ENCODE peak calls at places on chromosomes 6 and 20, in seven cellular contexts. One of them, this sample, is unnamed.

GRCh38 chr6:35678021-35678654 is 10.6 kb downstream of the FKBP5 start:
- DNase-seq in K562: no peak
- DNase-seq in SK-N-SH: no peak
- DNase-seq in A549: no peak
- DNase-seq in HCT116: no peak
- DNase-seq in GM23338: no peak
- DNase-seq in GM12878: no peak
- DNase-seq in this sample: no peak

GRCh38 chr20:5364136-5364821 is 47.5 kb upstream of the PROKR2 start:
- DNase-seq in A549: peak
- DNase-seq in HCT116: no peak
- DNase-seq in SK-N-SH: no peak
- DNase-seq in GM12878: no peak
- DNase-seq in K562: no peak
- DNase-seq in GM23338: peak
- DNase-seq in this sample: no peak

GRCh38 chr6:119145111-119145510 is 66.6 kb upstream of the FAM184A start:
- DNase-seq in SK-N-SH: no peak
- DNase-seq in GM12878: no peak
- DNase-seq in HCT116: no peak
- DNase-seq in A549: no peak
- DNase-seq in GM23338: no peak
- DNase-seq in K562: no peak
- DNase-seq in this sample: no peak

GRCh38 chr20:252801-253200 is 4.7 kb upstream of the DEFB132 start:
- DNase-seq in K562: no peak
- DNase-seq in A549: no peak
- DNase-seq in HCT116: no peak
- DNase-seq in SK-N-SH: no peak
- DNase-seq in GM12878: no peak
- DNase-seq in GM23338: no peak
- DNase-seq in this sample: no peak

GRCh38 chr6:43742931-43743632 is 26.9 kb upstream of the VEGFA start:
- DNase-seq in A549: no peak
- DNase-seq in HCT116: no peak
- DNase-seq in SK-N-SH: peak
- DNase-seq in K562: no peak
- DNase-seq in GM23338: no peak
- DNase-seq in GM12878: no peak
- DNase-seq in this sample: no peak

GRCh38 chr6:108872001-108872974 is 24.1 kb downstream of the ARMC2 start:
- DNase-seq in GM12878: no peak
- DNase-seq in SK-N-SH: no peak
- DNase-seq in HCT116: no peak
- DNase-seq in GM23338: peak
- DNase-seq in A549: no peak
- DNase-seq in K562: no peak
- DNase-seq in this sample: no peak

GRCh38 chr6:56902551-56903464 is 52.1 kb upstream of the BEND6 start:
- DNase-seq in GM12878: no peak
- DNase-seq in HCT116: no peak
- DNase-seq in A549: no peak
- DNase-seq in SK-N-SH: peak
- DNase-seq in GM23338: peak
- DNase-seq in K562: peak
- DNase-seq in this sample: no peak

GRCh38 chr20:7015257-7015656 is 247.8 kb downstream of the BMP2 start:
- DNase-seq in GM23338: no peak
- DNase-seq in HCT116: no peak
- DNase-seq in A549: no peak
- DNase-seq in GM12878: no peak
- DNase-seq in SK-N-SH: no peak
- DNase-seq in K562: no peak
- DNase-seq in this sample: no peak

GRCh38 chr6:164751395-164751794 is 558.0 kb downstream of the C6orf118 start:
- DNase-seq in GM12878: no peak
- DNase-seq in SK-N-SH: no peak
- DNase-seq in HCT116: no peak
- DNase-seq in GM23338: no peak
- DNase-seq in A549: no peak
- DNase-seq in K562: no peak
- DNase-seq in this sample: no peak

GRCh38 chr6:24520929-24521546 is 26.3 kb downstream of the ALDH5A1 start:
- DNase-seq in HCT116: peak
- DNase-seq in K562: peak
- DNase-seq in GM23338: peak
- DNase-seq in SK-N-SH: peak
- DNase-seq in GM12878: no peak
- DNase-seq in A549: peak
- DNase-seq in this sample: no peak

GRCh38 chr6:24524329-24524728 is 29.6 kb downstream of the ALDH5A1 start:
- DNase-seq in SK-N-SH: no peak
- DNase-seq in K562: no peak
- DNase-seq in HCT116: no peak
- DNase-seq in GM12878: no peak
- DNase-seq in GM23338: no peak
- DNase-seq in A549: no peak
- DNase-seq in this sample: no peak

GRCh38 chr6:24522821-24523175 is 28.0 kb downstream of the ALDH5A1 start:
- DNase-seq in HCT116: no peak
- DNase-seq in GM12878: no peak
- DNase-seq in GM23338: no peak
- DNase-seq in A549: no peak
- DNase-seq in SK-N-SH: no peak
- DNase-seq in K562: no peak
- DNase-seq in this sample: no peak

GRCh38 chr6:24522090-24522820 is 27.5 kb downstream of the ALDH5A1 start:
- DNase-seq in HCT116: no peak
- DNase-seq in GM12878: peak
- DNase-seq in SK-N-SH: no peak
- DNase-seq in GM23338: peak
- DNase-seq in A549: no peak
- DNase-seq in K562: no peak
- DNase-seq in this sample: no peak

DNA sequence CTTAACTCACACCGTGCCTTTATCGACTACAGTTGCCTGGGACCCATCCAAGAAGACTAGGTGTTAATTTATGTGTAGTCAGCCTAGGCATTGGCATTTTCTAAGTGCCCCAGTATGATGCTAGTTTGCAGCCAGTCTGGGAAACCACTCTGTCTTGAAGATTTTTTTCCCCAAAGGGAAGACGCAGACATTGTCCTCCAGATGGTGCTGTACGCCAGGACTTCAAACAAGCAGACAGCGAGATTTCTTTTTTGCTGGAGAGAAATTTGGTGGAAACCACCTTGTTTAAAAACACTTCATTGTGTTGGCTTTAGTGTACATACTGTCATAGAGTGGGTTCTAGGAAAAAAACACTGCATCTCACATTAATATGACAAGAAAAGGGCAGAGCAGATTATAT is 30.0 kb downstream of the ALDH5A1 start:
- DNase-seq in A549: peak
- DNase-seq in K562: no peak
- DNase-seq in HCT116: peak
- DNase-seq in GM12878: no peak
- DNase-seq in SK-N-SH: peak
- DNase-seq in GM23338: peak
- DNase-seq in this sample: peak
- TF ChIP-seq REST in A549: no peak
- TF ChIP-seq REST in K562: no peak
- TF ChIP-seq REST in HCT116: no peak
- TF ChIP-seq REST in GM12878: no peak
- TF ChIP-seq REST in SK-N-SH: no peak
- TF ChIP-seq REST in GM23338: no peak
- TF ChIP-seq REST in this sample: no peak

GRCh38 chr6:85672050-85672449 is 29.4 kb upstream of the SYNCRIP start:
- DNase-seq in GM12878: no peak
- DNase-seq in HCT116: no peak
- DNase-seq in SK-N-SH: no peak
- DNase-seq in GM23338: peak
- DNase-seq in K562: no peak
- DNase-seq in A549: no peak
- DNase-seq in this sample: peak

GRCh38 chr6:85670573-85670972 is 27.9 kb upstream of the SYNCRIP start:
- DNase-seq in GM12878: no peak
- DNase-seq in A549: no peak
- DNase-seq in HCT116: no peak
- DNase-seq in SK-N-SH: no peak
- DNase-seq in GM23338: peak
- DNase-seq in K562: no peak
- DNase-seq in this sample: peak

GRCh38 chr6:85674604-85675003 is 31.9 kb upstream of the SYNCRIP start:
- DNase-seq in K562: no peak
- DNase-seq in HCT116: no peak
- DNase-seq in GM12878: no peak
- DNase-seq in A549: no peak
- DNase-seq in SK-N-SH: no peak
- DNase-seq in GM23338: peak
- DNase-seq in this sample: no peak

GRCh38 chr6:85673198-85674139 is 30.8 kb upstream of the SYNCRIP start:
- DNase-seq in A549: no peak
- DNase-seq in SK-N-SH: no peak
- DNase-seq in HCT116: no peak
- DNase-seq in GM23338: peak
- DNase-seq in K562: no peak
- DNase-seq in GM12878: no peak
- DNase-seq in this sample: no peak

GRCh38 chr6:85672623-85673022 is 29.9 kb upstream of the SYNCRIP start:
- DNase-seq in SK-N-SH: no peak
- DNase-seq in A549: no peak
- DNase-seq in GM23338: peak
- DNase-seq in GM12878: no peak
- DNase-seq in K562: no peak
- DNase-seq in HCT116: no peak
- DNase-seq in this sample: no peak
- H3K27ac ChIP-seq in SK-N-SH: no peak
- H3K27ac ChIP-seq in A549: no peak
- H3K27ac ChIP-seq in GM23338: peak
- H3K27ac ChIP-seq in GM12878: no peak
- H3K27ac ChIP-seq in K562: no peak
- H3K27ac ChIP-seq in HCT116: no peak
- H3K27ac ChIP-seq in this sample: no peak

DNA sequence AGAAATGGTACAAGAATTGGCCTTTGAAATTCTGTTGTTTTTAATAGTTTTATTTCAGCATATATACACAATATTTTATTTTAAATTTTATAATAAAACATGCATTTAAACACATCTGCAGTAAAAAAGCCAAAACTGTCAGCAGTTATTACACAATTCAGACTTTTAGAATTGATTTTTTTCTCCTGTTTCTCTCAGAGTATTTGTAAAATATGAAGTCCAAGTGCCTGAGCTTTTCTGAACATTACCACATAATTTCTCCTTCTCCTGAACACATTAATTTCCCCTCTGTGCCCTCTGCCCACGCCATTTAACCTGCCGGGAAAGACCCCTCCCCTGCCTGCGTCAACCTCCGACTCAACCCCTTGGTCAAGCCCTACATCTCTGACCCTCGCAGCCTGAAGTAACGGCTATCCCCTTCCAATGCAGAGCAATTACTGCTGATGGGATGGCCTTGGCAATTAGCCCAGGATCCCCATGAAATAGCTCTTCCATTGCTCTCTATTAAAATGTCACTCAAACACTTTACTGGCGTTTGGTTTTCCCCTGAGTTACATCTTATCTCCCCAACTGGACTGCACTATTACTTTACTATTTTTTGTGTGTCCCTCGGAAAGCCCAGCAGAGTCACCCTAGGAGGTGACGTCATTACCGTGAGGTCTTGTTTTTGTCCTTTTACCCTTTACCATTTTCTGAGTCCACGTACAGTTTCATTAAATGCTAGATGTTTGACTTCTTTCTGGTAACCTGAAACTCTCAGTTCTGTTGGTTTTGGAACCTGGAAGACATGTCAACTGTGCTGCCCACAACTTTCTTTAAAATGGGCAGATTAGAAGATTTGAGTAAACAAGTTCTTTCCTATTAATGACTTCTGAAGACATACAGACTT is 146.7 kb upstream of the TAB2 start:
- DNase-seq in GM12878: no peak
- DNase-seq in HCT116: no peak
- DNase-seq in A549: no peak
- DNase-seq in K562: no peak
- DNase-seq in GM23338: no peak
- DNase-seq in SK-N-SH: peak
- DNase-seq in this sample: no peak
- TF ChIP-seq REST in GM12878: no peak
- TF ChIP-seq REST in HCT116: no peak
- TF ChIP-seq REST in A549: no peak
- TF ChIP-seq REST in K562: no peak
- TF ChIP-seq REST in GM23338: no peak
- TF ChIP-seq REST in SK-N-SH: no peak
- TF ChIP-seq REST in this sample: no peak

GRCh38 chr6:157024745-157025144 is 247.6 kb downstream of the ARID1B start:
- DNase-seq in K562: no peak
- DNase-seq in GM12878: no peak
- DNase-seq in HCT116: no peak
- DNase-seq in GM23338: no peak
- DNase-seq in A549: no peak
- DNase-seq in SK-N-SH: no peak
- DNase-seq in this sample: no peak
- H3K27ac ChIP-seq in K562: no peak
- H3K27ac ChIP-seq in GM12878: no peak
- H3K27ac ChIP-seq in HCT116: no peak
- H3K27ac ChIP-seq in GM23338: no peak
- H3K27ac ChIP-seq in A549: no peak
- H3K27ac ChIP-seq in SK-N-SH: no peak
- H3K27ac ChIP-seq in this sample: no peak

DNA sequence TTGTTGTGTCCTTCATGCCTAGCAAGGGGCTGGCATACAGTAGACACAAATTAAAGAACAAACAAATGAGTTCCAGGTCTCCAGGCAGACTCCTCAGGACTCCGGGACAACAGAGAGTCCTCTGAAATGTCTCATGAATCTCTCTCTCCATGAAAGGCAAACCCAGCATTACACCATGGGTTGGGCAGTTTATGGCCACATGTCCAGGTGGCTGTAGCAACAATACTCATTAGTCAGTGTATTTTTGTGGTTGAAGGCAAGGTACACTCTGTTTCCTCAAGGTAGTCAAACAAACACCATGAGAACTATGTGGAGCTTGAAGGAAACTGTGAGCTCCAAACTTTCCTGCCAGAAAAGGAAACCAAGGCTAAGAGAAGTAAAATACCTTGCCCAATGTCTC is 62.2 kb downstream of the KCNB1 start:
- DNase-seq in HCT116: no peak
- DNase-seq in SK-N-SH: no peak
- DNase-seq in A549: no peak
- DNase-seq in GM12878: no peak
- DNase-seq in K562: no peak
- DNase-seq in GM23338: no peak
- DNase-seq in this sample: no peak
- TF ChIP-seq REST in HCT116: no peak
- TF ChIP-seq REST in SK-N-SH: no peak
- TF ChIP-seq REST in A549: no peak
- TF ChIP-seq REST in GM12878: no peak
- TF ChIP-seq REST in K562: no peak
- TF ChIP-seq REST in GM23338: no peak
- TF ChIP-seq REST in this sample: no peak